ENCODE peak calls at places on chromosomes 4 and X, in ten cellular contexts. One of them, this sample, is unnamed.

GRCh38 chrX:45238489-45238888 is 37.8 kb upstream of the DIPK2B start:
- DNase-seq in epithelial cell of prostate: no peak
- DNase-seq in ascending aorta: no peak
- DNase-seq in SK-N-SH: no peak
- DNase-seq in body of pancreas: no peak
- DNase-seq in CD4-positive, alpha-beta memory T cell: no peak
- DNase-seq in uterus: no peak
- DNase-seq in WERI-Rb-1: no peak
- DNase-seq in mammary epithelial cell: no peak
- DNase-seq in pancreas: no peak
- DNase-seq in this sample: no peak

GRCh38 chrX:108541286-108541685 is 101.6 kb downstream of the COL4A5 start:
- DNase-seq in body of pancreas: no peak
- DNase-seq in mammary epithelial cell: no peak
- DNase-seq in CD4-positive, alpha-beta memory T cell: no peak
- DNase-seq in ascending aorta: no peak
- DNase-seq in uterus: no peak
- DNase-seq in epithelial cell of prostate: no peak
- DNase-seq in SK-N-SH: no peak
- DNase-seq in pancreas: no peak
- DNase-seq in WERI-Rb-1: no peak
- DNase-seq in this sample: no peak

GRCh38 chrX:30283456-30284200 is 25.6 kb downstream of the NR0B1 start:
- DNase-seq in CD4-positive, alpha-beta memory T cell: no peak
- DNase-seq in uterus: no peak
- DNase-seq in epithelial cell of prostate: peak
- DNase-seq in pancreas: no peak
- DNase-seq in body of pancreas: no peak
- DNase-seq in WERI-Rb-1: no peak
- DNase-seq in mammary epithelial cell: peak
- DNase-seq in SK-N-SH: no peak
- DNase-seq in ascending aorta: no peak
- DNase-seq in this sample: peak

GRCh38 chr4:81481151-81481550 is 9.4 kb upstream of the RASGEF1B start:
- DNase-seq in WERI-Rb-1: no peak
- DNase-seq in epithelial cell of prostate: no peak
- DNase-seq in CD4-positive, alpha-beta memory T cell: no peak
- DNase-seq in uterus: no peak
- DNase-seq in ascending aorta: no peak
- DNase-seq in pancreas: no peak
- DNase-seq in body of pancreas: no peak
- DNase-seq in mammary epithelial cell: no peak
- DNase-seq in SK-N-SH: no peak
- DNase-seq in this sample: no peak

GRCh38 chr4:102222838-102223237 is 122.4 kb downstream of the SLC39A8 start:
- DNase-seq in CD4-positive, alpha-beta memory T cell: no peak
- DNase-seq in mammary epithelial cell: no peak
- DNase-seq in body of pancreas: no peak
- DNase-seq in ascending aorta: no peak
- DNase-seq in epithelial cell of prostate: no peak
- DNase-seq in WERI-Rb-1: no peak
- DNase-seq in uterus: no peak
- DNase-seq in SK-N-SH: no peak
- DNase-seq in pancreas: no peak
- DNase-seq in this sample: no peak

GRCh38 chrX:68929332-68930150 is 100.7 kb downstream of the EFNB1 start:
- DNase-seq in CD4-positive, alpha-beta memory T cell: no peak
- DNase-seq in mammary epithelial cell: peak
- DNase-seq in ascending aorta: peak
- DNase-seq in body of pancreas: peak
- DNase-seq in WERI-Rb-1: no peak
- DNase-seq in uterus: peak
- DNase-seq in SK-N-SH: no peak
- DNase-seq in pancreas: no peak
- DNase-seq in epithelial cell of prostate: peak
- DNase-seq in this sample: no peak

GRCh38 chrX:129522184-129523059 is 868 bp downstream of the SMARCA1 start:
- DNase-seq in body of pancreas: peak
- DNase-seq in ascending aorta: peak
- DNase-seq in pancreas: peak
- DNase-seq in mammary epithelial cell: peak
- DNase-seq in WERI-Rb-1: peak
- DNase-seq in SK-N-SH: peak
- DNase-seq in epithelial cell of prostate: no peak
- DNase-seq in uterus: peak
- DNase-seq in CD4-positive, alpha-beta memory T cell: no peak
- DNase-seq in this sample: peak

GRCh38 chrX:138485224-138485623 is 226.3 kb downstream of the FGF13 start:
- DNase-seq in uterus: no peak
- DNase-seq in body of pancreas: no peak
- DNase-seq in epithelial cell of prostate: no peak
- DNase-seq in CD4-positive, alpha-beta memory T cell: no peak
- DNase-seq in WERI-Rb-1: no peak
- DNase-seq in pancreas: no peak
- DNase-seq in ascending aorta: no peak
- DNase-seq in SK-N-SH: no peak
- DNase-seq in mammary epithelial cell: no peak
- DNase-seq in this sample: no peak

GRCh38 chr4:39941682-39942217 is 36.0 kb downstream of the PDS5A start:
- DNase-seq in ascending aorta: no peak
- DNase-seq in WERI-Rb-1: no peak
- DNase-seq in body of pancreas: no peak
- DNase-seq in pancreas: no peak
- DNase-seq in epithelial cell of prostate: no peak
- DNase-seq in mammary epithelial cell: no peak
- DNase-seq in CD4-positive, alpha-beta memory T cell: no peak
- DNase-seq in SK-N-SH: no peak
- DNase-seq in uterus: no peak
- DNase-seq in this sample: no peak

GRCh38 chr4:130257271-130257670 is 1161.3 kb downstream of the C4orf33 start:
- DNase-seq in WERI-Rb-1: no peak
- DNase-seq in SK-N-SH: no peak
- DNase-seq in body of pancreas: no peak
- DNase-seq in epithelial cell of prostate: peak
- DNase-seq in mammary epithelial cell: peak
- DNase-seq in ascending aorta: no peak
- DNase-seq in CD4-positive, alpha-beta memory T cell: no peak
- DNase-seq in uterus: no peak
- DNase-seq in pancreas: no peak
- DNase-seq in this sample: no peak

GRCh38 chrX:48835524-48836329 is at the start of gene PCSK1N:
- DNase-seq in epithelial cell of prostate: no peak
- DNase-seq in ascending aorta: no peak
- DNase-seq in uterus: no peak
- DNase-seq in pancreas: no peak
- DNase-seq in WERI-Rb-1: peak
- DNase-seq in SK-N-SH: peak
- DNase-seq in mammary epithelial cell: peak
- DNase-seq in CD4-positive, alpha-beta memory T cell: peak
- DNase-seq in body of pancreas: peak
- DNase-seq in this sample: no peak

GRCh38 chr4:73620115-73620792 is at the start of gene RASSF6:
- DNase-seq in SK-N-SH: no peak
- DNase-seq in WERI-Rb-1: peak
- DNase-seq in uterus: no peak
- DNase-seq in ascending aorta: no peak
- DNase-seq in mammary epithelial cell: peak
- DNase-seq in CD4-positive, alpha-beta memory T cell: peak
- DNase-seq in epithelial cell of prostate: no peak
- DNase-seq in pancreas: peak
- DNase-seq in body of pancreas: peak
- DNase-seq in this sample: peak

GRCh38 chr4:156118821-156119220 is 165.2 kb upstream of the CTSO start:
- DNase-seq in mammary epithelial cell: no peak
- DNase-seq in CD4-positive, alpha-beta memory T cell: no peak
- DNase-seq in SK-N-SH: no peak
- DNase-seq in body of pancreas: no peak
- DNase-seq in WERI-Rb-1: no peak
- DNase-seq in ascending aorta: no peak
- DNase-seq in uterus: no peak
- DNase-seq in pancreas: no peak
- DNase-seq in epithelial cell of prostate: no peak
- DNase-seq in this sample: no peak
- H3K27ac ChIP-seq in mammary epithelial cell: no peak
- H3K27ac ChIP-seq in CD4-positive, alpha-beta memory T cell: no peak
- H3K27ac ChIP-seq in SK-N-SH: no peak
- H3K27ac ChIP-seq in body of pancreas: no peak
- H3K27ac ChIP-seq in WERI-Rb-1: no peak
- H3K27ac ChIP-seq in ascending aorta: no peak
- H3K27ac ChIP-seq in uterus: no peak
- H3K27ac ChIP-seq in pancreas: no peak
- H3K27ac ChIP-seq in epithelial cell of prostate: no peak
- H3K27ac ChIP-seq in this sample: no peak

GRCh38 chr4:157204634-157205244 is 15.8 kb upstream of the GRIA2 start:
- DNase-seq in CD4-positive, alpha-beta memory T cell: no peak
- DNase-seq in ascending aorta: no peak
- DNase-seq in mammary epithelial cell: no peak
- DNase-seq in pancreas: peak
- DNase-seq in epithelial cell of prostate: no peak
- DNase-seq in body of pancreas: peak
- DNase-seq in uterus: no peak
- DNase-seq in SK-N-SH: peak
- DNase-seq in WERI-Rb-1: peak
- DNase-seq in this sample: peak
- H3K27ac ChIP-seq in CD4-positive, alpha-beta memory T cell: no peak
- H3K27ac ChIP-seq in ascending aorta: no peak
- H3K27ac ChIP-seq in mammary epithelial cell: no peak
- H3K27ac ChIP-seq in pancreas: no peak
- H3K27ac ChIP-seq in epithelial cell of prostate: no peak
- H3K27ac ChIP-seq in body of pancreas: no peak
- H3K27ac ChIP-seq in uterus: no peak
- H3K27ac ChIP-seq in SK-N-SH: no peak
- H3K27ac ChIP-seq in WERI-Rb-1: no peak
- H3K27ac ChIP-seq in this sample: no peak

DNA sequence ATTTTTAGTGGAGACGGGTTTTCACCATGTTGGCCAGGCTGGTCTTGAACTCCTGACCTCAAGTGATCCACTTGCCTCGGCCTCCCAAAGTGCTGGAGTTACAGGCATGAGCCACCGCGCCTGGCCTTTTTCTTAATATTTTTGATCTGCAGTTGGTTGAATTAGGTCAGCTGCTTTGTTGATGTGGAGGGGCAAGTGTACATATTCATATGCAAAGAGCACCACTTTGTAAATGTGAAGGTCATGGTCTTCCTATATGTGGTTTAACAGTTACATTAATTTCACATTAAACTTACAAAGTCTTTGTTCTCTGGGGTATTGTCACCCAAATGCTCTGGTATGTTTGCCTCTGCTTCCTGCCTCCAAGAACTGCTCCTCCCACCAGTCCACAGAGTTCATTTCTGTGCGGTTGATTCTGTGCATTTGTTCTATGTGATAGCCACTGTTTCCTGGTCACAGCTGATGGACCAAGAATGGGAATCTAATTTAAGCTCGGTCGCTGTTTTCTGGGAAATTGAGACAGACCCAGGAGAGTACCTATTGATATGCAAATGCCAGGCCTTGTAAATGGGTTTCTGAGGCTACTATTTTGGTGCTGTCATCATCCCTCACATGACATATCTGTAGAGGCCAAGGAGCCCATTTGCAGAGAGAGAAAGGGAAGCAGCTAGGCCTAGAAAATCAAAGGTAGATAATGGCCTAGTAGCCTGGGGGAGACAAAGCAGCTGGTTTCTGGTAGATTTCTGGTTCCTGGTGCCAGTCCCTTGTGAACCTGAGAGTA is 27.0 kb upstream of the HPSE start:
- DNase-seq in body of pancreas: no peak
- DNase-seq in uterus: no peak
- DNase-seq in SK-N-SH: no peak
- DNase-seq in pancreas: no peak
- DNase-seq in WERI-Rb-1: no peak
- DNase-seq in mammary epithelial cell: no peak
- DNase-seq in CD4-positive, alpha-beta memory T cell: no peak
- DNase-seq in ascending aorta: no peak
- DNase-seq in epithelial cell of prostate: no peak
- DNase-seq in this sample: no peak
- H3K27ac ChIP-seq in body of pancreas: no peak
- H3K27ac ChIP-seq in uterus: no peak
- H3K27ac ChIP-seq in SK-N-SH: no peak
- H3K27ac ChIP-seq in pancreas: no peak
- H3K27ac ChIP-seq in WERI-Rb-1: no peak
- H3K27ac ChIP-seq in mammary epithelial cell: no peak
- H3K27ac ChIP-seq in CD4-positive, alpha-beta memory T cell: no peak
- H3K27ac ChIP-seq in ascending aorta: no peak
- H3K27ac ChIP-seq in epithelial cell of prostate: no peak
- H3K27ac ChIP-seq in this sample: no peak

GRCh38 chrX:38638952-38639529 is 77.7 kb downstream of the TSPAN7 start:
- DNase-seq in CD4-positive, alpha-beta memory T cell: no peak
- DNase-seq in SK-N-SH: no peak
- DNase-seq in ascending aorta: no peak
- DNase-seq in uterus: no peak
- DNase-seq in mammary epithelial cell: no peak
- DNase-seq in WERI-Rb-1: no peak
- DNase-seq in epithelial cell of prostate: no peak
- DNase-seq in body of pancreas: no peak
- DNase-seq in pancreas: no peak
- DNase-seq in this sample: no peak

GRCh38 chrX:38641197-38641596 is 79.9 kb downstream of the TSPAN7 start:
- DNase-seq in CD4-positive, alpha-beta memory T cell: no peak
- DNase-seq in epithelial cell of prostate: no peak
- DNase-seq in body of pancreas: no peak
- DNase-seq in ascending aorta: no peak
- DNase-seq in SK-N-SH: no peak
- DNase-seq in uterus: no peak
- DNase-seq in mammary epithelial cell: no peak
- DNase-seq in pancreas: no peak
- DNase-seq in WERI-Rb-1: no peak
- DNase-seq in this sample: no peak

GRCh38 chrX:38634665-38635064 is 73.3 kb downstream of the TSPAN7 start:
- DNase-seq in CD4-positive, alpha-beta memory T cell: no peak
- DNase-seq in WERI-Rb-1: no peak
- DNase-seq in ascending aorta: no peak
- DNase-seq in SK-N-SH: no peak
- DNase-seq in pancreas: no peak
- DNase-seq in epithelial cell of prostate: no peak
- DNase-seq in body of pancreas: no peak
- DNase-seq in uterus: no peak
- DNase-seq in mammary epithelial cell: no peak
- DNase-seq in this sample: no peak

GRCh38 chrX:38636949-38637819 is 75.8 kb downstream of the TSPAN7 start:
- DNase-seq in pancreas: peak
- DNase-seq in body of pancreas: peak
- DNase-seq in CD4-positive, alpha-beta memory T cell: no peak
- DNase-seq in WERI-Rb-1: no peak
- DNase-seq in epithelial cell of prostate: no peak
- DNase-seq in SK-N-SH: no peak
- DNase-seq in uterus: no peak
- DNase-seq in ascending aorta: no peak
- DNase-seq in mammary epithelial cell: no peak
- DNase-seq in this sample: no peak

GRCh38 chrX:38639730-38640129 is 78.4 kb downstream of the TSPAN7 start:
- DNase-seq in mammary epithelial cell: no peak
- DNase-seq in ascending aorta: no peak
- DNase-seq in WERI-Rb-1: no peak
- DNase-seq in epithelial cell of prostate: no peak
- DNase-seq in body of pancreas: no peak
- DNase-seq in uterus: no peak
- DNase-seq in CD4-positive, alpha-beta memory T cell: no peak
- DNase-seq in SK-N-SH: no peak
- DNase-seq in pancreas: no peak
- DNase-seq in this sample: no peak
- H3K27ac ChIP-seq in mammary epithelial cell: no peak
- H3K27ac ChIP-seq in ascending aorta: no peak
- H3K27ac ChIP-seq in WERI-Rb-1: no peak
- H3K27ac ChIP-seq in epithelial cell of prostate: no peak
- H3K27ac ChIP-seq in body of pancreas: no peak
- H3K27ac ChIP-seq in uterus: no peak
- H3K27ac ChIP-seq in CD4-positive, alpha-beta memory T cell: no peak
- H3K27ac ChIP-seq in SK-N-SH: no peak
- H3K27ac ChIP-seq in pancreas: no peak
- H3K27ac ChIP-seq in this sample: no peak